ENCODE peak calls at places on chromosome 4, in ten cellular contexts. G is CD4-positive, alpha-beta memory T cell; V is naive thymus-derived CD8-positive, alpha-beta T cell; K is tibial nerve; P is stomach; L is transverse colon; Y is A172; E is AG09319; X is NCI-H2081; M is lung. O is an unnamed sample.

GRCh38 chr4:66123195-66123594 is 452.9 kb upstream of the EPHA5 start:
- DNase-seq in V (no peak), E (no peak), P (no peak), Y (no peak), L (no peak), K (no peak), G (no peak), X (no peak), M (no peak), O (no peak)

GRCh38 chr4:52659722-52660261 is 691 bp upstream of the USP46 start:
- DNase-seq in M (peak; percentile 53), L (peak; percentile 68), V (no peak), P (peak; percentile 71), Y (no peak), E (no peak), G (peak; percentile 24), K (peak; percentile 43), X (no peak), O (peak; percentile 33)

GRCh38 chr4:182142146-182143085 is 100.8 kb upstream of the TENM3 start:
- DNase-seq in P (no peak), K (no peak), Y (peak; percentile 16), L (no peak), E (no peak), G (no peak), V (no peak), M (no peak), X (no peak), O (no peak)

GRCh38 chr4:76301775-76302162 is 4.8 kb upstream of the STBD1 start:
- DNase-seq in K (no peak), P (no peak), M (no peak), X (no peak), Y (no peak), V (no peak), E (no peak), G (no peak), L (no peak), O (no peak)

GRCh38 chr4:21191304-21191703 is 491.0 kb downstream of the PACRGL start:
- DNase-seq in L (no peak), V (no peak), K (no peak), Y (no peak), X (no peak), G (no peak), P (no peak), E (no peak), M (no peak), O (no peak)

GRCh38 chr4:77820836-77821561 is 1.8 kb upstream of the CNOT6L start:
- DNase-seq in Y (no peak), G (no peak), K (no peak), L (no peak), V (peak; percentile 35), P (no peak), X (no peak), E (no peak), M (no peak), O (no peak)

GRCh38 chr4:8374851-8375649 is 65.5 kb downstream of the ACOX3 start:
- DNase-seq in V (no peak), X (no peak), L (no peak), Y (no peak), G (no peak), P (no peak), M (no peak), E (no peak), K (no peak), O (peak; percentile 42)

GRCh38 chr4:26076000-26076587 is 162.1 kb downstream of the SMIM20 start:
- DNase-seq in K (peak; percentile 28), M (no peak), L (no peak), P (no peak), E (no peak), G (no peak), X (no peak), V (peak; percentile 1), Y (peak; percentile 18), O (no peak)

GRCh38 chr4:105966046-105966445 is 70.8 kb downstream of the NPNT start:
- DNase-seq in K (no peak), G (no peak), Y (peak; percentile 13), X (no peak), V (no peak), E (peak; percentile 75), P (no peak), M (no peak), L (no peak), O (no peak)

GRCh38 chr4:12446237-12446636 is 1017.5 kb upstream of the HS3ST1 start:
- DNase-seq in X (no peak), P (no peak), L (no peak), V (no peak), G (no peak), E (no peak), M (no peak), K (no peak), Y (no peak), O (no peak)

GRCh38 chr4:166259081-166259480 is 386.0 kb downstream of the TLL1 start:
- DNase-seq in K (no peak), V (no peak), G (no peak), E (no peak), P (no peak), M (no peak), L (no peak), Y (no peak), X (no peak), O (no peak)

GRCh38 chr4:15498356-15498755 is 28.7 kb downstream of the CC2D2A start:
- DNase-seq in Y (no peak), L (no peak), M (no peak), V (no peak), K (no peak), P (no peak), X (no peak), E (no peak), G (no peak), O (no peak)

GRCh38 chr4:156505341-156505955 is 466.2 kb downstream of the PDGFC start:
- DNase-seq in Y (peak; percentile 90), E (no peak), K (no peak), V (no peak), L (no peak), M (no peak), X (no peak), G (no peak), P (no peak), O (no peak)

GRCh38 chr4:121189811-121190210 is 25.7 kb upstream of the TNIP3 start:
- DNase-seq in V (peak; percentile 64), M (no peak), Y (no peak), E (no peak), P (no peak), L (peak; percentile 13), G (peak; percentile 69), K (no peak), X (no peak), O (no peak)

GRCh38 chr4:10381146-10381545 is 76.1 kb downstream of the ZNF518B start:
- DNase-seq in K (no peak), V (no peak), L (no peak), X (no peak), Y (no peak), P (no peak), G (no peak), E (no peak), M (no peak), O (no peak)

GRCh38 chr4:179666226-179666625 is 2224.0 kb upstream of the AGA start:
- DNase-seq in V (no peak), E (no peak), L (no peak), M (no peak), P (no peak), Y (no peak), K (no peak), G (no peak), X (no peak), O (no peak)

GRCh38 chr4:6204098-6204497 is 3.7 kb upstream of the JAKMIP1 start:
- DNase-seq in M (no peak), L (no peak), K (no peak), G (no peak), P (peak; percentile 17), V (no peak), E (no peak), X (no peak), Y (no peak), O (no peak)

O was measured in 8988T.